ENCODE peak calls at places on chromosomes 4 and X, in six cellular contexts. Y, H, L, Q, A and U are unnamed samples.
A peak's percentile ranks its signal among the peaks of the same experiment; 100 is the strongest.

GRCh38 chr4:91840359-91840758 is 463.4 kb upstream of the GRID2 start:
- DNase-seq in Y (no peak), H (no peak), L (no peak), Q (peak; percentile 35), A (no peak), U (no peak)

GRCh38 chr4:127634181-127634580 is 1.4 kb downstream of the INTU start:
- DNase-seq in Y (no peak), H (no peak), L (no peak), Q (no peak), A (no peak), U (no peak)

GRCh38 chr4:138972956-138973819 is 42.4 kb upstream of the NOCT start:
- DNase-seq in Y (no peak), H (no peak), L (no peak), Q (peak; percentile 64), A (no peak), U (no peak)

GRCh38 chr4:3791256-3791655 is 25.1 kb downstream of the ADRA2C start:
- DNase-seq in Y (no peak), H (no peak), L (no peak), Q (no peak), A (no peak), U (no peak)

GRCh38 chr4:26307027-26307426 is 13.8 kb upstream of the RBPJ start:
- DNase-seq in Y (no peak), H (no peak), L (no peak), Q (no peak), A (no peak), U (no peak)

GRCh38 chr4:17762705-17763104 is 18.7 kb downstream of the FAM184B start:
- DNase-seq in Y (no peak), H (no peak), L (no peak), Q (peak; percentile 3), A (no peak), U (no peak)

GRCh38 chr4:137156054-137156453 is 376.2 kb downstream of the PCDH18 start:
- DNase-seq in Y (no peak), H (no peak), L (no peak), Q (no peak), A (no peak), U (no peak)

GRCh38 chr4:42364654-42365053 is 32.6 kb upstream of the SHISA3 start:
- DNase-seq in Y (no peak), H (no peak), L (no peak), Q (no peak), A (no peak), U (no peak)

GRCh38 chrX:15973299-15973698 is 118.7 kb upstream of the AP1S2 start:
- DNase-seq in Y (no peak), H (no peak), L (peak; percentile 1), Q (no peak), A (peak; percentile 2), U (peak; percentile 21)

GRCh38 chrX:46179748-46180147 is 365.5 kb downstream of the ZNF674 start:
- DNase-seq in Y (no peak), H (no peak), L (no peak), Q (no peak), A (no peak), U (no peak)

GRCh38 chr4:97367878-97368277 is 775.4 kb downstream of the STPG2 start:
- DNase-seq in Y (no peak), H (no peak), L (no peak), Q (no peak), A (no peak), U (no peak)

GRCh38 chrX:44904542-44905115 is 31.6 kb downstream of the KDM6A start:
- DNase-seq in Y (no peak), H (no peak), L (no peak), Q (no peak), A (no peak), U (no peak)

GRCh38 chrX:107118322-107119147 is at the start of gene RBM41:
- DNase-seq in Y (peak; percentile 61), H (peak; percentile 80), L (peak; percentile 45), Q (peak; percentile 63), A (peak; percentile 69), U (peak; percentile 55)

GRCh38 chr4:65170768-65171514 is 499.3 kb downstream of the EPHA5 start:
- DNase-seq in Y (no peak), H (no peak), L (no peak), Q (no peak), A (no peak), U (no peak)

GRCh38 chr4:158327525-158327924 is 117.2 kb downstream of the TMEM144 start:
- DNase-seq in Y (no peak), H (no peak), L (no peak), Q (no peak), A (no peak), U (no peak)